ENCODE peak calls at places on chromosomes 5 and 9, in seven cellular contexts. I is IMR-90, U is H1, G is H9, E is mesenchymal stem cell, N is trophoblast cell, R is mesendoderm. J is an unnamed sample.

GRCh38 chr5:10275460-10275859 is 25.4 kb downstream of the CCT5 start:
- DNase-seq in I (no peak), U (no peak), G (no peak), E (no peak), N (no peak), R (no peak), J (no peak)

GRCh38 chr9:3553076-3553765 is 27.4 kb upstream of the RFX3 start:
- DNase-seq in I (no peak), U (no peak), G (no peak), E (no peak), N (no peak), R (no peak), J (no peak)

GRCh38 chr5:132498152-132498551 is 7.6 kb upstream of the IRF1 start:
- DNase-seq in I (peak; percentile 75), U (no peak), G (no peak), E (peak; percentile 93), N (peak; percentile 62), R (peak; percentile 5), J (no peak)

GRCh38 chr5:177495243-177496060 is 2.0 kb downstream of the PDLIM7 start:
- DNase-seq in I (peak; percentile 88), U (peak; percentile 85), G (peak; percentile 92), E (peak; percentile 94), N (no peak), R (peak; percentile 96), J (peak; percentile 90)

GRCh38 chr5:139862313-139862712 is 66.7 kb downstream of the PSD2 start:
- DNase-seq in I (peak; percentile 7), U (no peak), G (no peak), E (peak; percentile 74), N (peak; percentile 25), R (peak; percentile 31), J (no peak)

GRCh38 chr5:38446029-38446522 is 110.4 kb downstream of the LIFR start:
- DNase-seq in I (no peak), U (no peak), G (no peak), E (no peak), N (no peak), R (no peak), J (no peak)

GRCh38 chr5:44845777-44846176 is 37.0 kb downstream of the MRPS30 start:
- DNase-seq in I (no peak), U (no peak), G (no peak), E (no peak), N (no peak), R (no peak), J (no peak)

GRCh38 chr9:101028346-101029299 is at the start of gene PLPPR1:
- DNase-seq in I (peak; percentile 3), U (peak; percentile 47), G (peak; percentile 88), E (peak; percentile 13), N (peak; percentile 27), R (peak; percentile 84), J (peak; percentile 85)

GRCh38 chr5:80216096-80216495 is 39.8 kb downstream of the SERINC5 start:
- DNase-seq in I (no peak), U (no peak), G (no peak), E (no peak), N (no peak), R (no peak), J (no peak)

GRCh38 chr5:151078490-151079262 is 2.2 kb downstream of the TNIP1 start:
- DNase-seq in I (no peak), U (no peak), G (no peak), E (no peak), N (no peak), R (no peak), J (no peak)

GRCh38 chr5:94575196-94575595 is 43.2 kb downstream of the KIAA0825 start:
- DNase-seq in I (no peak), U (no peak), G (no peak), E (no peak), N (no peak), R (no peak), J (no peak)

GRCh38 chr5:142542906-142543305 is 143.0 kb downstream of the FGF1 start:
- DNase-seq in I (peak; percentile 55), U (no peak), G (no peak), E (peak; percentile 67), N (peak; percentile 38), R (peak; percentile 27), J (no peak)

GRCh38 chr9:106755727-106756126 is 107.2 kb upstream of the ZNF462 start:
- DNase-seq in I (no peak), U (no peak), G (no peak), E (peak; percentile 38), N (no peak), R (no peak), J (no peak)

GRCh38 chr9:116193636-116194035 is 40.0 kb downstream of the PAPPA start:
- DNase-seq in I (peak; percentile 89), U (no peak), G (no peak), E (peak; percentile 91), N (no peak), R (no peak), J (no peak)

GRCh38 chr5:169350759-169351240 is 49.9 kb upstream of the SLIT3 start:
- DNase-seq in I (peak; percentile 89), U (peak; percentile 31), G (no peak), E (peak; percentile 76), N (peak; percentile 97), R (peak; percentile 82), J (no peak)

GRCh38 chr5:42268630-42269029 is 154.6 kb upstream of the GHR start:
- DNase-seq in I (peak; percentile 3), U (no peak), G (no peak), E (peak; percentile 27), N (peak; percentile 50), R (peak; percentile 40), J (no peak)

GRCh38 chr5:177133845-177134652 is 476 bp downstream of the NSD1 start:
- DNase-seq in I (peak; percentile 29), U (no peak), G (peak; percentile 75), E (peak; percentile 61), N (peak; percentile 46), R (peak; percentile 92), J (peak; percentile 67)

GRCh38 chr5:154141686-154142300 is 48.7 kb upstream of the GALNT10 start:
- DNase-seq in I (no peak), U (no peak), G (no peak), E (no peak), N (no peak), R (peak; percentile 43), J (no peak)

GRCh38 chr9:136996361-136997281 is at the start of gene CLIC3:
- DNase-seq in I (no peak), U (no peak), G (peak; percentile 76), E (peak; percentile 22), N (peak; percentile 92), R (peak; percentile 58), J (no peak)

GRCh38 chr9:90508940-90509339 is 133.7 kb downstream of the DIRAS2 start:
- DNase-seq in I (no peak), U (no peak), G (no peak), E (no peak), N (peak; percentile 10), R (peak; percentile 19), J (no peak)

GRCh38 chr5:169695919-169696490 is 58.9 kb downstream of the DOCK2 start:
- DNase-seq in I (peak; percentile 98), U (no peak), G (no peak), E (peak; percentile 94), N (peak; percentile 59), R (no peak), J (no peak)

GRCh38 chr9:106799146-106799545 is 63.8 kb upstream of the ZNF462 start:
- DNase-seq in I (peak; percentile 79), U (no peak), G (no peak), E (peak; percentile 60), N (peak; percentile 90), R (peak; percentile 73), J (no peak)

GRCh38 chr9:466749-467148 is 252.1 kb downstream of the DOCK8 start:
- DNase-seq in I (no peak), U (no peak), G (no peak), E (no peak), N (no peak), R (no peak), J (no peak)

GRCh38 chr5:135038829-135039525 is 4.9 kb upstream of the PITX1 start:
- DNase-seq in I (no peak), U (no peak), G (no peak), E (peak; percentile 39), N (no peak), R (no peak), J (no peak)
- H4K8ac ChIP-seq in I (no peak overlapping the region), U (peak overlapping the region; percentile 78), G (no peak overlapping the region), E (no peak overlapping the region), N (no peak overlapping the region), R (no peak overlapping the region), J (no peak overlapping the region)

GRCh38 chr5:9149988-9150387 is 395.9 kb downstream of the SEMA5A start:
- DNase-seq in I (peak; percentile 98), U (no peak), G (no peak), E (peak; percentile 70), N (peak; percentile 7), R (peak; percentile 60), J (no peak)
- H2BK120ac ChIP-seq in I (peak overlapping the region; percentile 65), U (no peak overlapping the region), G (no peak overlapping the region), E (no peak overlapping the region), N (no peak overlapping the region), R (no peak overlapping the region), J (no peak overlapping the region)

GRCh38 chr9:68905129-68905528 is 108.8 kb downstream of the PRKACG start:
- DNase-seq in I (no peak), U (no peak), G (no peak), E (no peak), N (no peak), R (peak; percentile 71), J (no peak)
- H4K8ac ChIP-seq in I (no peak overlapping the region), U (no peak overlapping the region), G (no peak overlapping the region), E (no peak overlapping the region), N (no peak overlapping the region), R (no peak overlapping the region), J (no peak overlapping the region)

GRCh38 chr5:157198277-157199058 is 17.8 kb downstream of the ITK start:
- DNase-seq in I (no peak), U (no peak), G (no peak), E (no peak), N (no peak), R (no peak), J (no peak)
- H2BK120ac ChIP-seq in I (no peak overlapping the region), U (no peak overlapping the region), G (no peak overlapping the region), E (no peak overlapping the region), N (no peak overlapping the region), R (no peak overlapping the region), J (no peak overlapping the region)

GRCh38 chr5:53055359-53055758 is 54.2 kb downstream of the MOCS2 start:
- DNase-seq in I (no peak), U (no peak), G (no peak), E (no peak), N (no peak), R (no peak), J (no peak)
- H4K8ac ChIP-seq in I (no peak overlapping the region), U (no peak overlapping the region), G (no peak overlapping the region), E (no peak overlapping the region), N (no peak overlapping the region), R (no peak overlapping the region), J (no peak overlapping the region)

J was measured in neuronal stem cell.